ENCODE peak calls at places on chromosomes 6 and 20, in four cellular contexts. One of them, this sample, is unnamed. For H3K4me1, the result is how much of the 10 kb centered on the place peaks cover.

GRCh38 chr6:157908369-157909281 is 73.0 kb upstream of the SYNJ2 start:
- DNase-seq in mammary epithelial cell: no peak
- DNase-seq in esophagus squamous epithelium: no peak
- DNase-seq in effector memory CD4-positive, alpha-beta T cell: no peak
- DNase-seq in this sample: no peak

GRCh38 chr6:105546748-105547147 is 143.9 kb upstream of the PREP start:
- DNase-seq in effector memory CD4-positive, alpha-beta T cell: no peak
- DNase-seq in mammary epithelial cell: no peak
- DNase-seq in esophagus squamous epithelium: no peak
- DNase-seq in this sample: no peak

GRCh38 chr6:46610862-46611553 is 41.6 kb downstream of the CYP39A1 start:
- DNase-seq in mammary epithelial cell: no peak
- DNase-seq in effector memory CD4-positive, alpha-beta T cell: no peak
- DNase-seq in esophagus squamous epithelium: no peak
- DNase-seq in this sample: no peak

GRCh38 chr6:1481326-1481725 is 92.0 kb downstream of the FOXF2 start:
- DNase-seq in effector memory CD4-positive, alpha-beta T cell: no peak
- DNase-seq in mammary epithelial cell: peak
- DNase-seq in esophagus squamous epithelium: no peak
- DNase-seq in this sample: no peak

GRCh38 chr20:63224272-63225081 is 8.5 kb upstream of the YTHDF1 start:
- DNase-seq in mammary epithelial cell: peak
- DNase-seq in effector memory CD4-positive, alpha-beta T cell: no peak
- DNase-seq in esophagus squamous epithelium: no peak
- DNase-seq in this sample: no peak

GRCh38 chr20:61934716-61935530 is 130.8 kb downstream of the TAF4 start:
- DNase-seq in esophagus squamous epithelium: no peak
- DNase-seq in mammary epithelial cell: no peak
- DNase-seq in effector memory CD4-positive, alpha-beta T cell: no peak
- DNase-seq in this sample: peak

GRCh38 chr20:25040438-25040831 is 17.5 kb downstream of the ACSS1 start:
- DNase-seq in mammary epithelial cell: peak
- DNase-seq in effector memory CD4-positive, alpha-beta T cell: no peak
- DNase-seq in esophagus squamous epithelium: no peak
- DNase-seq in this sample: peak

GRCh38 chr20:10553326-10553984 is 118.3 kb downstream of the SLX4IP start:
- DNase-seq in esophagus squamous epithelium: no peak
- DNase-seq in mammary epithelial cell: peak
- DNase-seq in effector memory CD4-positive, alpha-beta T cell: no peak
- DNase-seq in this sample: peak

GRCh38 chr6:155311076-155311475 is 3.2 kb downstream of the TFB1M start:
- DNase-seq in mammary epithelial cell: no peak
- DNase-seq in esophagus squamous epithelium: no peak
- DNase-seq in effector memory CD4-positive, alpha-beta T cell: no peak
- DNase-seq in this sample: no peak

GRCh38 chr6:165484178-165484889 is 174.9 kb upstream of the C6orf118 start:
- DNase-seq in effector memory CD4-positive, alpha-beta T cell: no peak
- DNase-seq in mammary epithelial cell: no peak
- DNase-seq in esophagus squamous epithelium: no peak
- DNase-seq in this sample: no peak

GRCh38 chr20:59195316-59195993 is 31.8 kb downstream of the ZNF831 start:
- DNase-seq in esophagus squamous epithelium: no peak
- DNase-seq in mammary epithelial cell: no peak
- DNase-seq in effector memory CD4-positive, alpha-beta T cell: no peak
- DNase-seq in this sample: no peak

GRCh38 chr6:27049863-27050781 is 197.4 kb upstream of the PRSS16 start:
- DNase-seq in effector memory CD4-positive, alpha-beta T cell: no peak
- DNase-seq in esophagus squamous epithelium: no peak
- DNase-seq in mammary epithelial cell: peak
- DNase-seq in this sample: peak

GRCh38 chr20:17884318-17885003 is 84.1 kb downstream of the SNX5 start:
- DNase-seq in effector memory CD4-positive, alpha-beta T cell: no peak
- DNase-seq in esophagus squamous epithelium: no peak
- DNase-seq in mammary epithelial cell: peak
- DNase-seq in this sample: no peak

GRCh38 chr6:137213331-137213740 is 5.8 kb downstream of the IFNGR1 start:
- DNase-seq in esophagus squamous epithelium: no peak
- DNase-seq in effector memory CD4-positive, alpha-beta T cell: no peak
- DNase-seq in mammary epithelial cell: no peak
- DNase-seq in this sample: no peak

GRCh38 chr20:58546312-58546711 is 31.1 kb upstream of the APCDD1L start:
- DNase-seq in mammary epithelial cell: no peak
- DNase-seq in esophagus squamous epithelium: no peak
- DNase-seq in effector memory CD4-positive, alpha-beta T cell: no peak
- DNase-seq in this sample: no peak

GRCh38 chr6:53461682-53462081 is 83.2 kb downstream of the GCLC start:
- DNase-seq in esophagus squamous epithelium: no peak
- DNase-seq in effector memory CD4-positive, alpha-beta T cell: no peak
- DNase-seq in mammary epithelial cell: no peak
- DNase-seq in this sample: no peak

GRCh38 chr6:53465732-53466131 is 79.2 kb downstream of the GCLC start:
- DNase-seq in effector memory CD4-positive, alpha-beta T cell: no peak
- DNase-seq in mammary epithelial cell: peak
- DNase-seq in esophagus squamous epithelium: no peak
- DNase-seq in this sample: no peak

GRCh38 chr6:53466257-53466656 is 78.6 kb downstream of the GCLC start:
- DNase-seq in mammary epithelial cell: peak
- DNase-seq in esophagus squamous epithelium: no peak
- DNase-seq in effector memory CD4-positive, alpha-beta T cell: no peak
- DNase-seq in this sample: no peak

GRCh38 chr6:53464942-53465460 is 79.9 kb downstream of the GCLC start:
- DNase-seq in mammary epithelial cell: peak
- DNase-seq in effector memory CD4-positive, alpha-beta T cell: no peak
- DNase-seq in esophagus squamous epithelium: no peak
- DNase-seq in this sample: peak

GRCh38 chr6:53464483-53464882 is 80.4 kb downstream of the GCLC start:
- DNase-seq in effector memory CD4-positive, alpha-beta T cell: no peak
- DNase-seq in esophagus squamous epithelium: no peak
- DNase-seq in mammary epithelial cell: no peak
- DNase-seq in this sample: no peak
- H3K27ac ChIP-seq in effector memory CD4-positive, alpha-beta T cell: no peak
- H3K27ac ChIP-seq in esophagus squamous epithelium: no peak
- H3K27ac ChIP-seq in mammary epithelial cell: no peak
- H3K27ac ChIP-seq in this sample: peak

GRCh38 chr6:118551673-118552063 is 3.6 kb downstream of the PLN start:
- DNase-seq in esophagus squamous epithelium: no peak
- DNase-seq in effector memory CD4-positive, alpha-beta T cell: no peak
- DNase-seq in mammary epithelial cell: no peak
- DNase-seq in this sample: no peak

GRCh38 chr6:118551063-118551672 is 3.1 kb downstream of the PLN start:
- DNase-seq in esophagus squamous epithelium: no peak
- DNase-seq in effector memory CD4-positive, alpha-beta T cell: no peak
- DNase-seq in mammary epithelial cell: peak
- DNase-seq in this sample: no peak

GRCh38 chr6:118558811-118559217 is 10.7 kb downstream of the PLN start:
- DNase-seq in effector memory CD4-positive, alpha-beta T cell: no peak
- DNase-seq in esophagus squamous epithelium: no peak
- DNase-seq in mammary epithelial cell: no peak
- DNase-seq in this sample: no peak

GRCh38 chr6:118553132-118553531 is 5.0 kb downstream of the PLN start:
- DNase-seq in effector memory CD4-positive, alpha-beta T cell: no peak
- DNase-seq in mammary epithelial cell: no peak
- DNase-seq in esophagus squamous epithelium: no peak
- DNase-seq in this sample: no peak

DNA sequence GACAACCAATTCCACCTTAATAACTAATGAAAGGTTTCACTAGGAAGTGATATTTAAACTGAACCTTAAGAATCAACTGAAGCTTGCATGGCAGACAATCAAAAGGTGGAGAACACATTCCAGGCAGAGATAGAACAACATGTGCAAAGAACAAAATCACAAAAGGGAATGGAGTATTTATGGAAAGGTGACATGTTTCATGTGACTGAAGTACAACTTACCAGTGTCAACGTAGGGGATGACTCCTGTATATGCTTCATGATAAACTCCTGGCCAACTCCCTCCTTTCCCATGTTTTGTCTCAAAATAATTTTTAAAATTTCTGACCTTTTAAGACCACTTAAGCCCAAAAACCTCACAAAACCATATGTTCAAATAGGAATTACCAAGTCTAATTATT is 6.6 kb downstream of the PLN start:
- DNase-seq in esophagus squamous epithelium: no peak
- DNase-seq in mammary epithelial cell: no peak
- DNase-seq in effector memory CD4-positive, alpha-beta T cell: no peak
- DNase-seq in this sample: no peak
- H3K4me1 ChIP-seq in esophagus squamous epithelium: under half
- H3K4me1 ChIP-seq in mammary epithelial cell: under half
- H3K4me1 ChIP-seq in effector memory CD4-positive, alpha-beta T cell: under half
- H3K4me1 ChIP-seq in this sample: under half

DNA sequence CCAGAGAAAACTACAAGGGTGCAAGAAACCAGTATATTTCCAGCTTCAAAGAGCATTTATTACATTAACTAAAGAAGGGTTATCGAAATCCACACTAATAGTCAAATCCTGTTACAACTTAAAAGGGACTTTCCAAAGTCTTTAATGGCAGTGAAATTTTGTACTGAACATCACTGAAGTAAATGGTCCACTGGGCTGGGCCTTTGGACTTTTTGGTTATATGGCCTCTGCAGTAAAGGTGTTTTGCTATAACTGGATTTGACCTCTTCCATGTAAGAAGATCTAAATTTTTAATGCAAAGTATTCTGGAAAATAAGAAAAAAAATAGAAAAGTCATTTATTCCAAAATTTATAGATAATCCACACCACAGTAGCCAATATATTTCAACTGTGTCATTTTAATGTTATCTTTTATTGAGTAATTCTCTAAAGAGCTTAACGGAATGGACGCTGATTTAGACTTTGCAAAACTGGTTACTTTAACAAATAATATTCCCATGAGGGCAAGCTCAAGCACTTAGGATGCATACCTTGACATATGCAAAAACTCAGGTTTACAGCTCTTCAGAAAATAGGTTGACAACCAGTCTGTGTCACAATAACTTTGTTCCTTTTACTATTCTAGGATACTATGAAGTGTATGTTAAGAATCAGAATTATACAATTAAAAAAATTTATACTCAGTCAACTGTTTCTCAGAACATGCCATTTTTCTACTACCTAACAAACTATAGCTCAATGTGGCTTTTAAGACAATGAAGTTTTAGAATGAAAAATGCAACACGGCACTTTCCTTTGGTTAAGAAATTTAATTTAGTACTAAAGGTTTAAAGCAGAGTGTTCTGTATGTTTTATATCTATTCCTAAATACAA is 7.0 kb downstream of the RBM39 start:
- DNase-seq in esophagus squamous epithelium: no peak
- DNase-seq in effector memory CD4-positive, alpha-beta T cell: no peak
- DNase-seq in mammary epithelial cell: no peak
- DNase-seq in this sample: no peak
- H3K27ac ChIP-seq in esophagus squamous epithelium: no peak
- H3K27ac ChIP-seq in effector memory CD4-positive, alpha-beta T cell: no peak
- H3K27ac ChIP-seq in mammary epithelial cell: no peak
- H3K27ac ChIP-seq in this sample: no peak

GRCh38 chr6:77401231-77401630 is 62.1 kb downstream of the HTR1B start:
- DNase-seq in esophagus squamous epithelium: no peak
- DNase-seq in effector memory CD4-positive, alpha-beta T cell: no peak
- DNase-seq in mammary epithelial cell: peak
- DNase-seq in this sample: no peak
- H3K4me1 ChIP-seq in esophagus squamous epithelium: under half
- H3K4me1 ChIP-seq in effector memory CD4-positive, alpha-beta T cell: under half
- H3K4me1 ChIP-seq in mammary epithelial cell: under half
- H3K4me1 ChIP-seq in this sample: under half

GRCh38 chr20:50931306-50932015 is at the start of gene ADNP:
- DNase-seq in effector memory CD4-positive, alpha-beta T cell: peak
- DNase-seq in esophagus squamous epithelium: peak
- DNase-seq in mammary epithelial cell: peak
- DNase-seq in this sample: peak

GRCh38 chr20:50929299-50930138 is 1.7 kb downstream of the ADNP start:
- DNase-seq in mammary epithelial cell: peak
- DNase-seq in effector memory CD4-positive, alpha-beta T cell: peak
- DNase-seq in esophagus squamous epithelium: peak
- DNase-seq in this sample: peak

GRCh38 chr20:50932016-50932338 is 740 bp upstream of the ADNP start:
- DNase-seq in esophagus squamous epithelium: no peak
- DNase-seq in mammary epithelial cell: no peak
- DNase-seq in effector memory CD4-positive, alpha-beta T cell: no peak
- DNase-seq in this sample: no peak

GRCh38 chr20:50930139-50931047 is 844 bp downstream of the ADNP start:
- DNase-seq in effector memory CD4-positive, alpha-beta T cell: peak
- DNase-seq in esophagus squamous epithelium: no peak
- DNase-seq in mammary epithelial cell: no peak
- DNase-seq in this sample: peak

DNA sequence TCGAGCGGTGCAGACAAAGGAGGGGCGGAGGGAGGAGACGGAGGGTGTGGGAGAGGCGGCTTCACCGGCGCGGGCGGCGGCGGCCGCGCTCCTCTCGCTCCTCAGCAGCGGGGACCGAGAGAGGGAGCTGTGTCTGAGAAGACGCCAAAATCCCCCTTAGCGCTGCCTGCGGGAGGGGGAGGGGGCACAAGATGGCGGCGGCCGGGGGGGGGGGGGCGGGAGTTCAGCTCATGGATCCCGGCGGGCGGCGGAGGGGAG is 260 bp downstream of the ADNP start:
- DNase-seq in mammary epithelial cell: no peak
- DNase-seq in esophagus squamous epithelium: no peak
- DNase-seq in effector memory CD4-positive, alpha-beta T cell: no peak
- DNase-seq in this sample: no peak
- H3K27ac ChIP-seq in mammary epithelial cell: peak
- H3K27ac ChIP-seq in esophagus squamous epithelium: peak
- H3K27ac ChIP-seq in effector memory CD4-positive, alpha-beta T cell: peak
- H3K27ac ChIP-seq in this sample: peak